ENCODE peak calls at places on chromosomes 4 and X, in ten cellular contexts. O is H1, X is upper lobe of left lung, D is A549, J is stomach, T is K562, W is tibial nerve, R is transverse colon, H is ovary, K is suprapubic skin. Z is an unnamed sample.

GRCh38 chr4:142648378-142648777 is 197.7 kb downstream of the INPP4B start:
- DNase-seq in O (no peak), X (no peak), D (no peak), J (no peak), T (no peak), W (no peak), R (no peak), H (no peak), K (no peak), Z (no peak)

GRCh38 chrX:10620121-10620699 is at the start of gene MID1:
- DNase-seq in O (no peak), X (peak), D (peak), J (peak), T (no peak), W (peak), R (peak), H (peak), K (peak), Z (no peak)

GRCh38 chr4:138055890-138056289 is 186.3 kb downstream of the SLC7A11 start:
- DNase-seq in O (no peak), X (no peak), D (no peak), J (no peak), T (no peak), W (no peak), R (no peak), H (no peak), K (no peak), Z (no peak)

GRCh38 chrX:71214604-71215334 is 8.3 kb upstream of the GJB1 start:
- DNase-seq in O (no peak), X (no peak), D (no peak), J (peak), T (no peak), W (no peak), R (peak), H (no peak), K (no peak), Z (no peak)

GRCh38 chr4:67035501-67035900 is 509.8 kb downstream of the CENPC start:
- DNase-seq in O (no peak), X (no peak), D (no peak), J (no peak), T (no peak), W (no peak), R (no peak), H (no peak), K (no peak), Z (no peak)

GRCh38 chr4:145061325-145061920 is 36.6 kb downstream of the ANAPC10 start:
- DNase-seq in O (no peak), X (no peak), D (no peak), J (no peak), T (peak), W (no peak), R (no peak), H (no peak), K (no peak), Z (no peak)

GRCh38 chrX:24090300-24091200 is 35.8 kb downstream of the EIF2S3 start:
- DNase-seq in O (no peak), X (no peak), D (no peak), J (no peak), T (no peak), W (no peak), R (no peak), H (no peak), K (no peak), Z (no peak)

GRCh38 chr4:24433515-24434192 is 150.7 kb downstream of the DHX15 start:
- DNase-seq in O (no peak), X (no peak), D (no peak), J (no peak), T (no peak), W (no peak), R (no peak), H (no peak), K (no peak), Z (no peak)

GRCh38 chr4:67550491-67551256 is 5.4 kb upstream of the CENPC start:
- DNase-seq in O (no peak), X (no peak), D (no peak), J (no peak), T (no peak), W (no peak), R (no peak), H (no peak), K (no peak), Z (no peak)

GRCh38 chr4:177907736-177908424 is 465.6 kb upstream of the AGA start:
- DNase-seq in O (no peak), X (no peak), D (no peak), J (no peak), T (peak), W (no peak), R (no peak), H (no peak), K (no peak), Z (no peak)

GRCh38 chr4:156553659-156554058 is 417.9 kb downstream of the PDGFC start:
- DNase-seq in O (no peak), X (no peak), D (no peak), J (no peak), T (no peak), W (no peak), R (no peak), H (no peak), K (no peak), Z (no peak)

GRCh38 chrX:4830880-4831557 is 1117.6 kb upstream of the PRKX start:
- DNase-seq in O (no peak), X (no peak), D (peak), J (no peak), T (no peak), W (no peak), R (no peak), H (no peak), K (no peak), Z (no peak)

GRCh38 chr4:104420766-104421165 is 73.9 kb downstream of the CXXC4 start:
- DNase-seq in O (peak), X (no peak), D (no peak), J (no peak), T (no peak), W (no peak), R (no peak), H (no peak), K (no peak), Z (no peak)

GRCh38 chr4:55947912-55948725 is 626 bp upstream of the CEP135 start:
- DNase-seq in O (no peak), X (peak), D (peak), J (no peak), T (peak), W (peak), R (no peak), H (no peak), K (no peak), Z (no peak)

GRCh38 chr4:102623622-102624021 is 122.5 kb downstream of the NFKB1 start:
- DNase-seq in O (no peak), X (no peak), D (peak), J (no peak), T (peak), W (no peak), R (no peak), H (no peak), K (no peak), Z (no peak)

GRCh38 chrX:47497274-47497673 is 14.3 kb upstream of the ZNF41 start:
- DNase-seq in O (no peak), X (no peak), D (no peak), J (no peak), T (peak), W (no peak), R (no peak), H (no peak), K (no peak), Z (no peak)

GRCh38 chr4:150308824-150309472 is 230.7 kb downstream of the DCLK2 start:
- DNase-seq in O (no peak), X (no peak), D (no peak), J (no peak), T (no peak), W (no peak), R (no peak), H (no peak), K (no peak), Z (no peak)

GRCh38 chr4:183350317-183351071 is 28.3 kb upstream of the CLDN24 start:
- DNase-seq in O (no peak), X (no peak), D (no peak), J (peak), T (no peak), W (no peak), R (no peak), H (no peak), K (peak), Z (no peak)

GRCh38 chr4:24850669-24851068 is 55.3 kb downstream of the SOD3 start:
- DNase-seq in O (no peak), X (no peak), D (no peak), J (no peak), T (no peak), W (peak), R (peak), H (no peak), K (no peak), Z (no peak)

GRCh38 chr4:39452860-39453587 is 5.7 kb downstream of the RPL9 start:
- DNase-seq in O (no peak), X (no peak), D (no peak), J (no peak), T (no peak), W (no peak), R (no peak), H (no peak), K (no peak), Z (no peak)

GRCh38 chrX:21873063-21873785 is 17.4 kb downstream of the YY2 start:
- DNase-seq in O (no peak), X (no peak), D (no peak), J (no peak), T (peak), W (no peak), R (no peak), H (no peak), K (no peak), Z (no peak)

GRCh38 chrX:133649659-133650058 is 234.4 kb upstream of the GPC4 start:
- DNase-seq in O (peak), X (no peak), D (no peak), J (no peak), T (no peak), W (no peak), R (no peak), H (no peak), K (no peak), Z (no peak)

GRCh38 chrX:66004928-66005831 is 34.7 kb downstream of the VSIG4 start:
- DNase-seq in O (no peak), X (no peak), D (no peak), J (no peak), T (peak), W (no peak), R (no peak), H (no peak), K (no peak), Z (no peak)

GRCh38 chr4:84879651-84880200 is 86.8 kb downstream of the WDFY3 start:
- DNase-seq in O (no peak), X (no peak), D (no peak), J (no peak), T (no peak), W (no peak), R (no peak), H (no peak), K (no peak), Z (no peak)

GRCh38 chr4:40763228-40763716 is 13.5 kb downstream of the NSUN7 start:
- DNase-seq in O (no peak), X (no peak), D (no peak), J (no peak), T (peak), W (no peak), R (no peak), H (no peak), K (no peak), Z (no peak)

GRCh38 chrX:56233682-56234081 is 1.5 kb downstream of the KLF8 start:
- DNase-seq in O (peak), X (peak), D (no peak), J (no peak), T (peak), W (peak), R (peak), H (peak), K (peak), Z (no peak)

GRCh38 chr4:3862640-3863420 is 96.6 kb downstream of the ADRA2C start:
- DNase-seq in O (peak), X (no peak), D (no peak), J (no peak), T (peak), W (no peak), R (no peak), H (no peak), K (no peak), Z (no peak)

GRCh38 chr4:87819281-87819919 is 13.4 kb upstream of the MEPE start:
- DNase-seq in O (no peak), X (no peak), D (no peak), J (no peak), T (peak), W (no peak), R (no peak), H (no peak), K (no peak), Z (no peak)

GRCh38 chr4:48047896-48048295 is 31.3 kb downstream of the NIPAL1 start:
- DNase-seq in O (no peak), X (no peak), D (no peak), J (peak), T (no peak), W (no peak), R (peak), H (no peak), K (no peak), Z (no peak)

GRCh38 chrX:67612231-67612630 is 68.4 kb downstream of the AR start:
- DNase-seq in O (no peak), X (no peak), D (no peak), J (no peak), T (no peak), W (no peak), R (no peak), H (no peak), K (no peak), Z (no peak)

GRCh38 chrX:371907-372306 is 14.8 kb downstream of the PPP2R3B start:
- DNase-seq in O (no peak), X (no peak), D (no peak), J (no peak), T (peak), W (no peak), R (no peak), H (no peak), K (no peak), Z (no peak)

GRCh38 chrX:69262036-69262905 is 97.0 kb upstream of the PJA1 start:
- DNase-seq in O (no peak), X (peak), D (no peak), J (no peak), T (no peak), W (peak), R (no peak), H (peak), K (no peak), Z (no peak)

GRCh38 chr4:15495621-15496020 is 25.9 kb downstream of the CC2D2A start:
- DNase-seq in O (no peak), X (no peak), D (no peak), J (no peak), T (no peak), W (no peak), R (no peak), H (no peak), K (no peak), Z (peak)

DNA sequence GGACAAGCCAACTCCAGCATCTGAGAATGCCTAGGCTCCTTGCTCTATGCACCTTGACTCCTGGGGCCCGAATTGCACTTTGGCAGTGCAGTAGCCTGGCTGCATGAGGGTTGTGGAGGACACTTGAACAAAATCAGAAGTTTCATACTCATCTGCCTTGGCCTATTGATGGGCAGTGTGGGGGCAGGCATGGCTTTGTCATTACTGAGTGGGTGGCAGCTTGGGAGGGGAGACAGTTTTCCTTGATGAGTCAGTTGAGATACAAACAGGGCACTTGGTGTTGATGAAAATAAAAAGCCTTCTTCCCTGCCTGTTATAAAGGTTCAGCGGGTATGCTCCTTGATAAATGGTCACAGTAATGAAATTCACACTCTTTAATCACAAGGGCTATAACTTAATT is 126.8 kb upstream of the MAMLD1 start:
- DNase-seq in O (no peak), X (no peak), D (no peak), J (no peak), T (no peak), W (no peak), R (no peak), H (no peak), K (no peak), Z (peak)
- TF ChIP-seq EP300 in O (no peak), X (no peak), D (no peak), J (no peak), T (no peak), W (no peak), R (no peak), H (no peak), K (no peak), Z (no peak)

GRCh38 chrX:118723376-118723775 is 4.0 kb upstream of the IL13RA1 start:
- DNase-seq in O (no peak), X (no peak), D (no peak), J (no peak), T (no peak), W (no peak), R (no peak), H (no peak), K (no peak), Z (no peak)
- H3K27ac ChIP-seq in O (no peak), X (no peak), D (no peak), J (no peak), T (no peak), W (no peak), R (no peak), H (no peak), K (no peak), Z (no peak)

GRCh38 chr4:5374994-5375393 is 323.7 kb downstream of the STK32B start:
- DNase-seq in O (no peak), X (no peak), D (no peak), J (no peak), T (no peak), W (no peak), R (no peak), H (no peak), K (peak), Z (no peak)

GRCh38 chr4:5376015-5376414 is 324.7 kb downstream of the STK32B start:
- DNase-seq in O (no peak), X (no peak), D (no peak), J (no peak), T (no peak), W (no peak), R (no peak), H (no peak), K (peak), Z (no peak)

GRCh38 chr4:5373327-5373726 is 322.0 kb downstream of the STK32B start:
- DNase-seq in O (no peak), X (no peak), D (no peak), J (no peak), T (no peak), W (no peak), R (no peak), H (no peak), K (peak), Z (no peak)

GRCh38 chr4:5372198-5372597 is 320.9 kb downstream of the STK32B start:
- DNase-seq in O (no peak), X (no peak), D (no peak), J (no peak), T (no peak), W (no peak), R (no peak), H (no peak), K (no peak), Z (no peak)

GRCh38 chr4:5374577-5374976 is 323.3 kb downstream of the STK32B start:
- DNase-seq in O (no peak), X (no peak), D (no peak), J (no peak), T (no peak), W (no peak), R (no peak), H (no peak), K (peak), Z (no peak)
- TF ChIP-seq EP300 in O (no peak), X (no peak), D (no peak), J (no peak), T (no peak), W (no peak), R (no peak), H (no peak), K (no peak), Z (no peak)

GRCh38 chr4:139522457-139522856 is 33.6 kb downstream of the SETD7 start:
- DNase-seq in O (no peak), X (no peak), D (no peak), J (no peak), T (no peak), W (no peak), R (no peak), H (no peak), K (no peak), Z (no peak)
- H3K27ac ChIP-seq in O (no peak), X (no peak), D (no peak), J (no peak), T (no peak), W (peak), R (no peak), H (no peak), K (no peak), Z (no peak)

GRCh38 chrX:107360788-107361360 is 88.6 kb upstream of the FRMPD3 start:
- DNase-seq in O (no peak), X (no peak), D (no peak), J (no peak), T (no peak), W (no peak), R (no peak), H (no peak), K (no peak), Z (no peak)

DNA sequence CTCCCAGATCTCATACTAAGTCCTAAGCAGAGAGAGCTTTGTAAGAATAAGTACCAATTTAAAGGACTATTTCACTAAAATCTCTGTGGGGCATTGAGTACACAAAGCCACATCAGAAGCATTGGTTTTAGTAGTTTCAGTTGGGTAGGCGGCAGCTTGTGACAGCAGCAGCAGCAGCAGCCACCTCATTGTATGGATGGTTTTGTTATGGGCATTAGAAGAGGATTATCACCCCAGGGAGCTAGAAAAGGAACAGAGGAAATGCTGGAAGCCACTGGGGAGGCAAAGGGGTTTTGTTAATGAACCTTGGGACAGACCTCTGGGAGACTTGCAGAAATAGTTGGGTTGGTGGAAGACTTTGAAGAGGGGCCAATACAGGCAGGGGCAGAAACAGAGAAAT is 93.9 kb upstream of the FRMPD3 start:
- DNase-seq in O (peak), X (no peak), D (no peak), J (no peak), T (no peak), W (no peak), R (no peak), H (no peak), K (no peak), Z (no peak)
- TF ChIP-seq EP300 in O (no peak), X (no peak), D (no peak), J (no peak), T (no peak), W (no peak), R (no peak), H (no peak), K (no peak), Z (no peak)

DNA sequence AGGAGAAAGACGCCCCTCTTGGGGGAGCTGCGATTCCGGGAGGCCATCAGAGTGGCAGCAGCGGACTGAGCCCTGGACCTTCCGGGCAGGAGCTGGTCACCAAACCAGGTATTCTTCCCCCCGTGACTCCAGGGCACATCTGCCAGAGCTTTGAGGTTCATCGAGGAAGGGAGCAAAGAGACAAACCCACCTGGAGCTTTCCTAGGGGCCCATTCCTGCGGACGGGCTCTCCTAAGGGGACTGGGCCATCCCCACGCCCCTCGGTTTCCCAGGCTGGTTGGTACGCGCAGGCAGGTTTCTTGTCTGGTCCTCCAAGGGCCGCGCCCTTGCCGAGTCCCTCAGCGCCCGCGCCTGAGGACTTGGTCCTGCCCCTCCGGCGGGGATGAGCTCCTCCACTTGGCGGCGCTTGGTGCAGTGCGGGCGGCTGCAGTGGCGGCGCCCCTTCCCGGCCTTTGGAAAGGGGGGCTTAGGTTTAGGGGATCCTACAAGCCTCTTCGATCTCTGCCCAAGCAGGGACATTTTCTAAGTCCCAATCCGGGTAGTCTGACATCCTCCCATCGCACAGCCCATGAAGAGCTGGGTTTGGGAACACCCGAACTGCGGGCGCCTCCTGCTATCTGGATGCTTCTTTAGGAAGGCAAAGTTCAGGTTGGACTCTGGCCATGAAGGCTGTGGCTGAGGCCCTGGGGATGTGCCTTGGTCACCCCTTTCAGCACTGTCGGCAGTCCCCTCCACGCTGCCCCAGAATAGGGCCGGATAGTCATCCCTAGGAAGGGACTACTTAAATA is 543 bp downstream of the STBD1 start:
- DNase-seq in O (peak), X (peak), D (peak), J (peak), T (no peak), W (peak), R (peak), H (peak), K (no peak), Z (no peak)
- H3K27ac ChIP-seq in O (no peak), X (peak), D (peak), J (peak), T (no peak), W (peak), R (peak), H (peak), K (peak), Z (peak)